ENCODE peak calls at places on chromosomes 4 and X, in ten cellular contexts. One of them, this sample, is unnamed.

GRCh38 chr4:7040760-7041159 is 2.4 kb upstream of the TADA2B start:
- DNase-seq in NCI-H510A treated with DMSO at 0.1 percent for 48 hours: no peak
- DNase-seq in ELR: no peak
- DNase-seq in cardiac muscle cell: no peak
- DNase-seq in endodermal cell: no peak
- DNase-seq in KBM-7: no peak
- DNase-seq in stimulated activated CD4-positive, alpha-beta T cell treated with anti-CD3 and anti-CD28 coated beads, TNF-alpha, amount 100 ng/mL, for 48 hours: no peak
- DNase-seq in astrocyte: no peak
- DNase-seq in Jurkat, Clone E6-1: no peak
- DNase-seq in NCI-H524: no peak
- DNase-seq in this sample: no peak

GRCh38 chr4:153488719-153489384 is 22.7 kb downstream of the TMEM131L start:
- DNase-seq in NCI-H510A treated with DMSO at 0.1 percent for 48 hours: no peak
- DNase-seq in stimulated activated CD4-positive, alpha-beta T cell treated with anti-CD3 and anti-CD28 coated beads, TNF-alpha, amount 100 ng/mL, for 48 hours: no peak
- DNase-seq in ELR: no peak
- DNase-seq in cardiac muscle cell: no peak
- DNase-seq in Jurkat, Clone E6-1: no peak
- DNase-seq in NCI-H524: no peak
- DNase-seq in KBM-7: peak
- DNase-seq in endodermal cell: peak
- DNase-seq in astrocyte: no peak
- DNase-seq in this sample: no peak

GRCh38 chr4:83207497-83208105 is 77.0 kb downstream of the COQ2 start:
- DNase-seq in cardiac muscle cell: no peak
- DNase-seq in endodermal cell: no peak
- DNase-seq in NCI-H510A treated with DMSO at 0.1 percent for 48 hours: no peak
- DNase-seq in stimulated activated CD4-positive, alpha-beta T cell treated with anti-CD3 and anti-CD28 coated beads, TNF-alpha, amount 100 ng/mL, for 48 hours: no peak
- DNase-seq in KBM-7: no peak
- DNase-seq in astrocyte: peak
- DNase-seq in Jurkat, Clone E6-1: no peak
- DNase-seq in ELR: peak
- DNase-seq in NCI-H524: no peak
- DNase-seq in this sample: no peak

GRCh38 chr4:80125252-80126177 is 52.5 kb upstream of the ANTXR2 start:
- DNase-seq in ELR: peak
- DNase-seq in Jurkat, Clone E6-1: peak
- DNase-seq in NCI-H524: no peak
- DNase-seq in cardiac muscle cell: peak
- DNase-seq in astrocyte: peak
- DNase-seq in NCI-H510A treated with DMSO at 0.1 percent for 48 hours: peak
- DNase-seq in endodermal cell: peak
- DNase-seq in stimulated activated CD4-positive, alpha-beta T cell treated with anti-CD3 and anti-CD28 coated beads, TNF-alpha, amount 100 ng/mL, for 48 hours: no peak
- DNase-seq in KBM-7: peak
- DNase-seq in this sample: no peak

GRCh38 chr4:77432702-77433101 is 172.9 kb upstream of the CXCL13 start:
- DNase-seq in NCI-H510A treated with DMSO at 0.1 percent for 48 hours: peak
- DNase-seq in ELR: peak
- DNase-seq in KBM-7: peak
- DNase-seq in astrocyte: no peak
- DNase-seq in NCI-H524: no peak
- DNase-seq in Jurkat, Clone E6-1: peak
- DNase-seq in cardiac muscle cell: peak
- DNase-seq in endodermal cell: no peak
- DNase-seq in stimulated activated CD4-positive, alpha-beta T cell treated with anti-CD3 and anti-CD28 coated beads, TNF-alpha, amount 100 ng/mL, for 48 hours: no peak
- DNase-seq in this sample: no peak

GRCh38 chrX:151384807-151385206 is 12.2 kb upstream of the VMA21 start:
- DNase-seq in NCI-H510A treated with DMSO at 0.1 percent for 48 hours: peak
- DNase-seq in NCI-H524: no peak
- DNase-seq in endodermal cell: no peak
- DNase-seq in KBM-7: no peak
- DNase-seq in ELR: no peak
- DNase-seq in cardiac muscle cell: no peak
- DNase-seq in astrocyte: no peak
- DNase-seq in Jurkat, Clone E6-1: no peak
- DNase-seq in stimulated activated CD4-positive, alpha-beta T cell treated with anti-CD3 and anti-CD28 coated beads, TNF-alpha, amount 100 ng/mL, for 48 hours: no peak
- DNase-seq in this sample: peak

GRCh38 chrX:23945206-23945605 is 37.4 kb downstream of the CXorf58 start:
- DNase-seq in KBM-7: no peak
- DNase-seq in ELR: no peak
- DNase-seq in NCI-H524: no peak
- DNase-seq in NCI-H510A treated with DMSO at 0.1 percent for 48 hours: no peak
- DNase-seq in Jurkat, Clone E6-1: no peak
- DNase-seq in astrocyte: no peak
- DNase-seq in endodermal cell: no peak
- DNase-seq in cardiac muscle cell: no peak
- DNase-seq in stimulated activated CD4-positive, alpha-beta T cell treated with anti-CD3 and anti-CD28 coated beads, TNF-alpha, amount 100 ng/mL, for 48 hours: no peak
- DNase-seq in this sample: no peak

GRCh38 chr4:74659576-74660411 is 134.5 kb downstream of the BTC start:
- DNase-seq in NCI-H510A treated with DMSO at 0.1 percent for 48 hours: no peak
- DNase-seq in cardiac muscle cell: no peak
- DNase-seq in astrocyte: peak
- DNase-seq in Jurkat, Clone E6-1: no peak
- DNase-seq in stimulated activated CD4-positive, alpha-beta T cell treated with anti-CD3 and anti-CD28 coated beads, TNF-alpha, amount 100 ng/mL, for 48 hours: no peak
- DNase-seq in KBM-7: peak
- DNase-seq in NCI-H524: no peak
- DNase-seq in ELR: peak
- DNase-seq in endodermal cell: peak
- DNase-seq in this sample: no peak

GRCh38 chrX:97909245-97909644 is 1025.5 kb downstream of the RPA4 start:
- DNase-seq in NCI-H524: no peak
- DNase-seq in ELR: no peak
- DNase-seq in endodermal cell: no peak
- DNase-seq in NCI-H510A treated with DMSO at 0.1 percent for 48 hours: no peak
- DNase-seq in astrocyte: no peak
- DNase-seq in KBM-7: peak
- DNase-seq in cardiac muscle cell: no peak
- DNase-seq in stimulated activated CD4-positive, alpha-beta T cell treated with anti-CD3 and anti-CD28 coated beads, TNF-alpha, amount 100 ng/mL, for 48 hours: no peak
- DNase-seq in Jurkat, Clone E6-1: no peak
- DNase-seq in this sample: no peak

GRCh38 chr4:48129307-48130014 is 4.6 kb downstream of the TXK start:
- DNase-seq in Jurkat, Clone E6-1: no peak
- DNase-seq in NCI-H524: no peak
- DNase-seq in ELR: peak
- DNase-seq in astrocyte: no peak
- DNase-seq in endodermal cell: peak
- DNase-seq in stimulated activated CD4-positive, alpha-beta T cell treated with anti-CD3 and anti-CD28 coated beads, TNF-alpha, amount 100 ng/mL, for 48 hours: no peak
- DNase-seq in NCI-H510A treated with DMSO at 0.1 percent for 48 hours: no peak
- DNase-seq in KBM-7: peak
- DNase-seq in cardiac muscle cell: no peak
- DNase-seq in this sample: no peak

GRCh38 chr4:677431-678293 is 3.3 kb downstream of the MYL5 start:
- DNase-seq in cardiac muscle cell: no peak
- DNase-seq in Jurkat, Clone E6-1: no peak
- DNase-seq in KBM-7: no peak
- DNase-seq in stimulated activated CD4-positive, alpha-beta T cell treated with anti-CD3 and anti-CD28 coated beads, TNF-alpha, amount 100 ng/mL, for 48 hours: no peak
- DNase-seq in ELR: no peak
- DNase-seq in NCI-H510A treated with DMSO at 0.1 percent for 48 hours: no peak
- DNase-seq in NCI-H524: no peak
- DNase-seq in astrocyte: no peak
- DNase-seq in endodermal cell: no peak
- DNase-seq in this sample: peak

GRCh38 chrX:154063234-154063633 is 34.3 kb downstream of the MECP2 start:
- DNase-seq in endodermal cell: no peak
- DNase-seq in NCI-H510A treated with DMSO at 0.1 percent for 48 hours: no peak
- DNase-seq in astrocyte: no peak
- DNase-seq in KBM-7: no peak
- DNase-seq in cardiac muscle cell: no peak
- DNase-seq in NCI-H524: no peak
- DNase-seq in Jurkat, Clone E6-1: no peak
- DNase-seq in stimulated activated CD4-positive, alpha-beta T cell treated with anti-CD3 and anti-CD28 coated beads, TNF-alpha, amount 100 ng/mL, for 48 hours: no peak
- DNase-seq in ELR: no peak
- DNase-seq in this sample: no peak

GRCh38 chr4:74394476-74395136 is 29.7 kb downstream of the EREG start:
- DNase-seq in NCI-H524: no peak
- DNase-seq in stimulated activated CD4-positive, alpha-beta T cell treated with anti-CD3 and anti-CD28 coated beads, TNF-alpha, amount 100 ng/mL, for 48 hours: no peak
- DNase-seq in Jurkat, Clone E6-1: no peak
- DNase-seq in NCI-H510A treated with DMSO at 0.1 percent for 48 hours: no peak
- DNase-seq in astrocyte: peak
- DNase-seq in ELR: peak
- DNase-seq in endodermal cell: no peak
- DNase-seq in cardiac muscle cell: no peak
- DNase-seq in KBM-7: peak
- DNase-seq in this sample: no peak

GRCh38 chrX:80014141-80014940 is at the start of gene TBX22:
- DNase-seq in stimulated activated CD4-positive, alpha-beta T cell treated with anti-CD3 and anti-CD28 coated beads, TNF-alpha, amount 100 ng/mL, for 48 hours: no peak
- DNase-seq in Jurkat, Clone E6-1: no peak
- DNase-seq in endodermal cell: peak
- DNase-seq in astrocyte: no peak
- DNase-seq in cardiac muscle cell: no peak
- DNase-seq in ELR: no peak
- DNase-seq in KBM-7: no peak
- DNase-seq in NCI-H510A treated with DMSO at 0.1 percent for 48 hours: no peak
- DNase-seq in NCI-H524: no peak
- DNase-seq in this sample: no peak